ENCODE peak calls at places on chromosomes 12 and 14, in eight cellular contexts. O is naive thymus-derived CD8-positive, alpha-beta T cell; I is RKO; M is astrocyte of the cerebellum; W is type B pancreatic cell; U is activated CD4-positive, alpha-beta T cell treated with anti-CD3 and anti-CD28 coated beads, Interleukin-2, amount 50 U/mL, for 1 hour; P is NCI-H1105; G is neural crest cell. J is an unnamed sample.

GRCh38 chr14:95516554-95517209 is at the start of gene SYNE3:
- DNase-seq in O (peak), I (no peak), M (no peak), W (no peak), U (peak), P (no peak), G (peak), J (no peak)

GRCh38 chr12:1544991-1545700 is 49.2 kb downstream of the FBXL14 start:
- DNase-seq in O (no peak), I (peak), M (no peak), W (no peak), U (no peak), P (no peak), G (no peak), J (no peak)

GRCh38 chr14:36443374-36443773 is 76.7 kb downstream of the NKX2-1 start:
- DNase-seq in O (no peak), I (no peak), M (no peak), W (no peak), U (no peak), P (no peak), G (no peak), J (peak)

GRCh38 chr14:25001096-25001982 is 48.6 kb downstream of the STXBP6 start:
- DNase-seq in O (no peak), I (no peak), M (no peak), W (no peak), U (no peak), P (no peak), G (no peak), J (no peak)

GRCh38 chr12:29066061-29066588 is 83.0 kb upstream of the FAR2 start:
- DNase-seq in O (no peak), I (peak), M (peak), W (no peak), U (no peak), P (no peak), G (no peak), J (peak)

GRCh38 chr14:23245282-23245681 is 7.5 kb downstream of the RNF212B start:
- DNase-seq in O (no peak), I (no peak), M (no peak), W (no peak), U (no peak), P (no peak), G (no peak), J (no peak)

GRCh38 chr14:91029451-91030217 is 30.8 kb downstream of the RPS6KA5 start:
- DNase-seq in O (no peak), I (no peak), M (no peak), W (no peak), U (no peak), P (no peak), G (no peak), J (no peak)

GRCh38 chr14:77124345-77125274 is 17.0 kb downstream of the ZDHHC22 start:
- DNase-seq in O (peak), I (no peak), M (no peak), W (no peak), U (peak), P (peak), G (peak), J (peak)

GRCh38 chr12:109548258-109548657 is 25.0 kb downstream of the MMAB start:
- DNase-seq in O (no peak), I (no peak), M (no peak), W (no peak), U (no peak), P (no peak), G (no peak), J (no peak)

GRCh38 chr12:56758728-56759269 is 4.3 kb upstream of the HSD17B6 start:
- DNase-seq in O (no peak), I (no peak), M (no peak), W (no peak), U (no peak), P (no peak), G (no peak), J (no peak)

GRCh38 chr12:562634-563033 is 100.6 kb downstream of the NINJ2 start:
- DNase-seq in O (no peak), I (no peak), M (no peak), W (no peak), U (no peak), P (no peak), G (no peak), J (no peak)

GRCh38 chr14:32998433-32998832 is 59.8 kb downstream of the NPAS3 start:
- DNase-seq in O (no peak), I (peak), M (no peak), W (no peak), U (no peak), P (no peak), G (no peak), J (no peak)

GRCh38 chr12:109111775-109112491 is 4.5 kb upstream of the ACACB start:
- DNase-seq in O (peak), I (peak), M (no peak), W (no peak), U (peak), P (peak), G (peak), J (no peak)

GRCh38 chr14:65101631-65102440 is 481 bp downstream of the MAX start:
- DNase-seq in O (peak), I (no peak), M (no peak), W (peak), U (peak), P (no peak), G (peak), J (peak)

GRCh38 chr14:100779691-100780080 is 46.2 kb upstream of the MEG3 start:
- DNase-seq in O (no peak), I (no peak), M (no peak), W (no peak), U (no peak), P (no peak), G (no peak), J (no peak)

GRCh38 chr12:70002097-70002911 is 177.3 kb downstream of the MYRFL start:
- DNase-seq in O (no peak), I (no peak), M (no peak), W (no peak), U (no peak), P (no peak), G (no peak), J (no peak)

GRCh38 chr12:96751626-96752025 is 155.4 kb upstream of the NEDD1 start:
- DNase-seq in O (no peak), I (no peak), M (no peak), W (no peak), U (no peak), P (no peak), G (no peak), J (no peak)

GRCh38 chr12:107079172-107080011 is 14.0 kb downstream of the CRY1 start:
- DNase-seq in O (no peak), I (peak), M (peak), W (no peak), U (no peak), P (no peak), G (no peak), J (no peak)

GRCh38 chr12:6592087-6592486 is 15.1 kb downstream of the CHD4 start:
- DNase-seq in O (no peak), I (no peak), M (no peak), W (no peak), U (no peak), P (no peak), G (no peak), J (no peak)

GRCh38 chr12:62703011-62703380 is 232.0 kb downstream of the PPM1H start:
- DNase-seq in O (no peak), I (peak), M (no peak), W (no peak), U (no peak), P (no peak), G (no peak), J (no peak)

GRCh38 chr12:46608431-46609280 is 217.1 kb downstream of the SLC38A4 start:
- DNase-seq in O (no peak), I (no peak), M (peak), W (no peak), U (no peak), P (no peak), G (no peak), J (no peak)

GRCh38 chr14:20417250-20418186 is 4.2 kb upstream of the TEP1 start:
- DNase-seq in O (no peak), I (no peak), M (no peak), W (no peak), U (no peak), P (peak), G (no peak), J (no peak)

GRCh38 chr14:43005807-43006206 is 1399.1 kb downstream of the LRFN5 start:
- DNase-seq in O (no peak), I (no peak), M (no peak), W (no peak), U (no peak), P (no peak), G (no peak), J (no peak)

J was measured in neuronal stem cell.